ENCODE peak calls at places on chromosomes 1 and 21, in eight cellular contexts. V is KBM-7; F is kidney epithelial cell; R is glutamatergic neuron; I is pons; A is stimulated activated CD8-positive, alpha-beta memory T cell treated with anti-CD3 and anti-CD28 coated beads, Interleukin-12 subunit alpha, Interleukin-12 subunit beta, amount 100 ng/mL, for 4 hours; O is MCF 10A; L is stimulated activated CD4-positive, alpha-beta T cell treated with anti-CD3 and anti-CD28 coated beads, TNF-alpha, amount 100 ng/mL, for 1 hour. B is an unnamed sample.

GRCh38 chr1:230917284-230918135 is 49.2 kb upstream of the C1orf198 start:
- DNase-seq in V (peak; percentile 62), F (peak; percentile 16), R (peak; percentile 77), I (peak; percentile 95), A (peak; percentile 32), O (peak; percentile 93), L (peak; percentile 41), B (peak; percentile 81)

GRCh38 chr1:212914789-212915188 is 35.6 kb upstream of the VASH2 start:
- DNase-seq in V (no peak), F (no peak), R (peak; percentile 70), I (no peak), A (no peak), O (no peak), L (no peak), B (no peak)

GRCh38 chr1:27314169-27314568 is 7.8 kb upstream of the TMEM222 start:
- DNase-seq in V (no peak), F (no peak), R (no peak), I (no peak), A (no peak), O (no peak), L (no peak), B (no peak)

GRCh38 chr1:107829083-107829771 is 135.8 kb downstream of the VAV3 start:
- DNase-seq in V (peak; percentile 78), F (no peak), R (no peak), I (no peak), A (no peak), O (no peak), L (no peak), B (peak; percentile 22)

GRCh38 chr1:43834280-43835140 is 99.1 kb upstream of the ARTN start:
- DNase-seq in V (peak; percentile 92), F (no peak), R (no peak), I (peak; percentile 34), A (no peak), O (peak; percentile 83), L (no peak), B (peak; percentile 38)

GRCh38 chr1:67355745-67356424 is 48.2 kb downstream of the IL12RB2 start:
- DNase-seq in V (no peak), F (no peak), R (no peak), I (no peak), A (no peak), O (peak; percentile 71), L (no peak), B (no peak)

GRCh38 chr1:69167876-69168275 is 399.8 kb upstream of the LRRC7 start:
- DNase-seq in V (no peak), F (no peak), R (no peak), I (no peak), A (no peak), O (no peak), L (no peak), B (no peak)

GRCh38 chr1:82001345-82001744 is 200.6 kb downstream of the ADGRL2 start:
- DNase-seq in V (no peak), F (no peak), R (no peak), I (no peak), A (no peak), O (no peak), L (no peak), B (no peak)

GRCh38 chr1:171985639-171986038 is 144.3 kb downstream of the DNM3 start:
- DNase-seq in V (no peak), F (no peak), R (peak; percentile 15), I (peak; percentile 60), A (no peak), O (peak; percentile 30), L (no peak), B (peak; percentile 58)

GRCh38 chr1:115331531-115332331 is 6.3 kb downstream of the NGF start:
- DNase-seq in V (no peak), F (no peak), R (no peak), I (no peak), A (no peak), O (no peak), L (no peak), B (no peak)

GRCh38 chr1:47993881-47994625 is 3.1 kb downstream of the TRABD2B start:
- DNase-seq in V (no peak), F (no peak), R (no peak), I (no peak), A (no peak), O (no peak), L (no peak), B (no peak)

GRCh38 chr21:34807146-34807880 is 138.5 kb downstream of the CLIC6 start:
- DNase-seq in V (no peak), F (peak; percentile 97), R (no peak), I (no peak), A (peak; percentile 58), O (peak; percentile 98), L (peak; percentile 40), B (no peak)

GRCh38 chr1:31447210-31447609 is 34.2 kb downstream of the SERINC2 start:
- DNase-seq in V (no peak), F (no peak), R (no peak), I (no peak), A (no peak), O (no peak), L (no peak), B (no peak)

GRCh38 chr1:24693827-24694379 is 50.8 kb downstream of the SRRM1 start:
- DNase-seq in V (no peak), F (no peak), R (no peak), I (no peak), A (no peak), O (no peak), L (no peak), B (no peak)

GRCh38 chr1:154207262-154207661 is 1.1 kb upstream of the CFAP141 start:
- DNase-seq in V (no peak), F (no peak), R (no peak), I (no peak), A (no peak), O (no peak), L (no peak), B (no peak)

GRCh38 chr1:12244078-12244477 is 14.2 kb downstream of the VPS13D start:
- DNase-seq in V (peak; percentile 49), F (no peak), R (no peak), I (no peak), A (no peak), O (peak; percentile 38), L (no peak), B (peak; percentile 30)

GRCh38 chr1:43835141-43836021 is 98.2 kb upstream of the ARTN start:
- DNase-seq in V (peak; percentile 85), F (peak; percentile 65), R (peak; percentile 39), I (no peak), A (no peak), O (peak; percentile 92), L (no peak), B (peak; percentile 75)

GRCh38 chr1:115946116-115946515 is 30.2 kb upstream of the SLC22A15 start:
- DNase-seq in V (no peak), F (no peak), R (no peak), I (no peak), A (no peak), O (no peak), L (no peak), B (no peak)

GRCh38 chr1:20109223-20109856 is 10.0 kb downstream of the PLA2G2D start:
- DNase-seq in V (no peak), F (no peak), R (no peak), I (no peak), A (no peak), O (no peak), L (no peak), B (no peak)

GRCh38 chr21:35506352-35506751 is 457.2 kb upstream of the RUNX1 start:
- DNase-seq in V (no peak), F (no peak), R (no peak), I (no peak), A (no peak), O (no peak), L (no peak), B (no peak)

GRCh38 chr1:244397086-244397485 is 54.6 kb downstream of the ADSS2 start:
- DNase-seq in V (no peak), F (no peak), R (no peak), I (no peak), A (no peak), O (no peak), L (no peak), B (no peak)

GRCh38 chr1:71695820-71696219 is 586.5 kb downstream of the NEGR1 start:
- DNase-seq in V (no peak), F (peak; percentile 9), R (no peak), I (no peak), A (no peak), O (no peak), L (no peak), B (no peak)

GRCh38 chr1:151372411-151372934 is at the start of gene SELENBP1:
- DNase-seq in V (no peak), F (no peak), R (peak; percentile 35), I (peak; percentile 70), A (no peak), O (peak; percentile 94), L (no peak), B (no peak)

GRCh38 chr1:82371844-82372498 is 571.2 kb downstream of the ADGRL2 start:
- DNase-seq in V (no peak), F (no peak), R (no peak), I (no peak), A (no peak), O (no peak), L (no peak), B (peak; percentile 22)

GRCh38 chr1:21175324-21175669 is 1.4 kb downstream of the EIF4G3 start:
- DNase-seq in V (peak; percentile 89), F (no peak), R (no peak), I (peak; percentile 89), A (no peak), O (peak; percentile 42), L (no peak), B (peak; percentile 59)

GRCh38 chr1:47444578-47445465 is 7.0 kb downstream of the FOXD2 start:
- DNase-seq in V (peak; percentile 53), F (no peak), R (peak; percentile 61), I (no peak), A (no peak), O (no peak), L (no peak), B (no peak)